ENCODE peak calls at places on chromosomes 13 and 19, in eight cellular contexts. J is bronchial epithelial cell; A is stimulated activated CD4-positive, alpha-beta T cell treated with anti-CD3 and anti-CD28 coated beads, Interleukin-1b, Interleukin-23, amount 100 ng/mL, for 1 hour; U is AG08396; Y is fibroblast of lung; H is caudate nucleus; O is RKO; W is left colon. F is an unnamed sample.

GRCh38 chr13:59806801-59807200 is 356.9 kb downstream of the DIAPH3 start:
- DNase-seq in Y (no peak), H (no peak), O (no peak), U (no peak), W (no peak), J (no peak), A (no peak), F (no peak)

GRCh38 chr19:38079926-38080380 is 144.1 kb downstream of the DPF1 start:
- DNase-seq in A (no peak), Y (peak), U (peak), J (peak), H (no peak), W (no peak), O (peak), F (peak)

GRCh38 chr19:2199215-2199614 is 35.5 kb downstream of the DOT1L start:
- DNase-seq in W (no peak), U (no peak), A (no peak), Y (no peak), J (no peak), O (no peak), H (no peak), F (no peak)

GRCh38 chr13:112343591-112343990 is 32.6 kb upstream of the SPACA7 start:
- DNase-seq in W (no peak), U (no peak), O (no peak), J (no peak), H (no peak), A (no peak), Y (no peak), F (no peak)

GRCh38 chr13:24627090-24627714 is 53.0 kb upstream of the ATP12A start:
- DNase-seq in H (no peak), A (no peak), O (no peak), Y (no peak), W (peak), U (peak), J (no peak), F (no peak)

GRCh38 chr13:19324325-19324724 is 142.7 kb upstream of the TUBA3C start:
- DNase-seq in U (no peak), Y (no peak), J (no peak), H (no peak), A (no peak), W (no peak), O (no peak), F (no peak)

GRCh38 chr19:50449236-50449899 is 16.7 kb downstream of the MYBPC2 start:
- DNase-seq in H (no peak), O (no peak), W (no peak), Y (no peak), J (no peak), U (no peak), A (no peak), F (no peak)

GRCh38 chr19:47716270-47716937 is 3.2 kb downstream of the EHD2 start:
- DNase-seq in H (no peak), U (no peak), O (no peak), J (no peak), Y (no peak), W (no peak), A (no peak), F (no peak)

GRCh38 chr19:16702123-16702522 is 17.5 kb upstream of the NWD1 start:
- DNase-seq in U (peak), W (no peak), Y (peak), J (peak), H (no peak), O (peak), A (no peak), F (peak)

GRCh38 chr13:20403826-20404225 is 121.8 kb downstream of the CRYL1 start:
- DNase-seq in A (no peak), W (no peak), H (no peak), Y (no peak), J (no peak), O (no peak), U (no peak), F (no peak)

GRCh38 chr13:78657699-78658629 is 991 bp downstream of the OBI1 start:
- DNase-seq in W (no peak), U (peak), Y (peak), A (no peak), H (no peak), O (peak), J (peak), F (peak)

GRCh38 chr13:99617474-99618255 is 116.4 kb downstream of the TM9SF2 start:
- DNase-seq in U (peak), Y (peak), O (no peak), H (no peak), W (no peak), J (no peak), A (no peak), F (peak)

GRCh38 chr13:80131204-80131603 is 209.7 kb downstream of the SPRY2 start:
- DNase-seq in J (no peak), O (peak), A (no peak), Y (peak), H (peak), U (peak), W (peak), F (peak)

GRCh38 chr19:6318772-6319171 is 14.6 kb downstream of the ACER1 start:
- DNase-seq in H (no peak), W (no peak), U (no peak), O (peak), J (peak), A (no peak), Y (no peak), F (peak)

GRCh38 chr13:83286737-83287136 is 595.5 kb downstream of the SLITRK1 start:
- DNase-seq in Y (peak), J (peak), A (no peak), O (peak), W (no peak), H (no peak), U (no peak), F (peak)

GRCh38 chr19:1560281-1560882 is 7.7 kb downstream of the MEX3D start:
- DNase-seq in U (no peak), Y (no peak), H (no peak), W (no peak), O (no peak), A (no peak), J (no peak), F (no peak)

F was measured in IMR-90.